ENCODE peak calls at places on chromosomes 7 and 10, in six cellular contexts. V is EL, U is colonic mucosa, P is KG1, F is substantia nigra, A is AG08396. Z is an unnamed sample.

GRCh38 chr10:3775671-3776551 is 9.1 kb downstream of the KLF6 start:
- DNase-seq in V (peak; percentile 79), U (no peak), P (no peak), F (no peak), A (peak; percentile 15), Z (no peak)

GRCh38 chr7:32785365-32785764 is 106.2 kb downstream of the KBTBD2 start:
- DNase-seq in V (no peak), U (no peak), P (no peak), F (peak; percentile 65), A (no peak), Z (no peak)

GRCh38 chr10:29306688-29307087 is 17.8 kb downstream of the LYZL1 start:
- DNase-seq in V (no peak), U (no peak), P (no peak), F (no peak), A (no peak), Z (no peak)

GRCh38 chr7:43325595-43325994 is 213.1 kb downstream of the HECW1 start:
- DNase-seq in V (no peak), U (no peak), P (no peak), F (no peak), A (no peak), Z (no peak)

GRCh38 chr7:2814682-2815522 is 29.2 kb downstream of the GNA12 start:
- DNase-seq in V (no peak), U (no peak), P (no peak), F (no peak), A (no peak), Z (no peak)

GRCh38 chr7:82697897-82698296 is 254.3 kb upstream of the CACNA2D1 start:
- DNase-seq in V (peak; percentile 68), U (no peak), P (no peak), F (no peak), A (peak; percentile 27), Z (no peak)

GRCh38 chr7:27784399-27785053 is 44.6 kb downstream of the TAX1BP1 start:
- DNase-seq in V (peak; percentile 78), U (peak; percentile 27), P (peak; percentile 13), F (no peak), A (peak; percentile 16), Z (peak; percentile 51)

GRCh38 chr10:111488668-111489067 is 411.8 kb downstream of the ADRA2A start:
- DNase-seq in V (no peak), U (no peak), P (no peak), F (no peak), A (no peak), Z (no peak)

GRCh38 chr10:97128851-97129186 is 56.9 kb downstream of the SLIT1 start:
- DNase-seq in V (no peak), U (no peak), P (no peak), F (no peak), A (no peak), Z (no peak)

GRCh38 chr10:72328045-72328828 is 26.5 kb downstream of the DNAJB12 start:
- DNase-seq in V (peak; percentile 66), U (peak; percentile 77), P (no peak), F (peak; percentile 72), A (peak; percentile 67), Z (peak; percentile 83)

GRCh38 chr7:92735707-92736106 is 100.7 kb downstream of the CDK6 start:
- DNase-seq in V (peak; percentile 79), U (no peak), P (no peak), F (no peak), A (no peak), Z (peak; percentile 43)

GRCh38 chr7:101017099-101017777 is 2.6 kb upstream of the MUC17 start:
- DNase-seq in V (peak; percentile 89), U (peak; percentile 68), P (no peak), F (no peak), A (peak; percentile 91), Z (peak; percentile 93)

GRCh38 chr7:143288836-143289235 is 685 bp downstream of the CASP2 start:
- DNase-seq in V (peak; percentile 31), U (no peak), P (no peak), F (no peak), A (peak; percentile 47), Z (peak; percentile 53)

GRCh38 chr10:64408386-64409178 is 887.4 kb downstream of the REEP3 start:
- DNase-seq in V (no peak), U (no peak), P (no peak), F (no peak), A (no peak), Z (no peak)

GRCh38 chr10:51862149-51862548 is 162.8 kb upstream of the CSTF2T start:
- DNase-seq in V (no peak), U (no peak), P (no peak), F (no peak), A (no peak), Z (no peak)

GRCh38 chr7:119377-120163 is 72.8 kb upstream of the FAM20C start:
- DNase-seq in V (no peak), U (peak; percentile 33), P (no peak), F (peak; percentile 22), A (no peak), Z (no peak)

GRCh38 chr10:43193496-43194080 is 55.3 kb downstream of the CSGALNACT2 start:
- DNase-seq in V (no peak), U (no peak), P (no peak), F (no peak), A (no peak), Z (peak; percentile 2)

GRCh38 chr10:1434912-1435692 is 302.2 kb downstream of the ADARB2 start:
- DNase-seq in V (no peak), U (no peak), P (no peak), F (no peak), A (no peak), Z (no peak)

GRCh38 chr7:74473116-74473515 is 19.4 kb downstream of the GTF2IRD1 start:
- DNase-seq in V (no peak), U (no peak), P (no peak), F (no peak), A (peak; percentile 1), Z (no peak)

GRCh38 chr7:142338633-142339501 is 81.0 kb upstream of the PRSS58 start:
- DNase-seq in V (peak; percentile 24), U (no peak), P (no peak), F (peak; percentile 66), A (no peak), Z (no peak)

GRCh38 chr10:15158448-15158847 is 10.0 kb downstream of the NMT2 start:
- DNase-seq in V (no peak), U (no peak), P (no peak), F (no peak), A (no peak), Z (no peak)

GRCh38 chr10:89465196-89465595 is 50.8 kb downstream of the IFIT5 start:
- DNase-seq in V (no peak), U (no peak), P (no peak), F (no peak), A (no peak), Z (no peak)

GRCh38 chr7:81457858-81458522 is 311.9 kb downstream of the HGF start:
- DNase-seq in V (peak; percentile 24), U (no peak), P (no peak), F (no peak), A (peak; percentile 27), Z (peak; percentile 60)

GRCh38 chr10:73263948-73264347 is 11.5 kb upstream of the MRPS16 start:
- DNase-seq in V (peak; percentile 70), U (no peak), P (no peak), F (no peak), A (peak; percentile 27), Z (peak; percentile 35)

GRCh38 chr7:134520130-134520529 is 7.2 kb upstream of the AKR1B10 start:
- DNase-seq in V (no peak), U (no peak), P (no peak), F (no peak), A (no peak), Z (peak; percentile 33)

Z was measured in GM03348.